ENCODE peak calls at places on chromosomes 1 and 21, in seven cellular contexts. B is IMR-90, R is brain microvascular endothelial cell, F is psoas muscle, S is heart left ventricle, G is epithelial cell of esophagus, Q is WTC11. T is an unnamed sample.

GRCh38 chr1:38000529-38001453 is 4.5 kb downstream of the FHL3 start:
- DNase-seq in B (peak; percentile 87), R (peak; percentile 88), F (peak; percentile 78), S (peak; percentile 60), G (peak; percentile 51), Q (peak; percentile 34), T (no peak)

GRCh38 chr1:171901245-171901644 is 59.9 kb downstream of the DNM3 start:
- DNase-seq in B (no peak), R (no peak), F (no peak), S (no peak), G (peak; percentile 62), Q (no peak), T (no peak)

GRCh38 chr1:180521474-180522203 is 19.3 kb upstream of the ACBD6 start:
- DNase-seq in B (no peak), R (no peak), F (no peak), S (no peak), G (peak; percentile 89), Q (no peak), T (no peak)

GRCh38 chr1:71785470-71785869 is 496.9 kb downstream of the NEGR1 start:
- DNase-seq in B (no peak), R (no peak), F (no peak), S (no peak), G (no peak), Q (no peak), T (no peak)

GRCh38 chr1:173887627-173888026 is 19.4 kb downstream of the ZBTB37 start:
- DNase-seq in B (no peak), R (no peak), F (no peak), S (no peak), G (no peak), Q (no peak), T (no peak)

GRCh38 chr1:19975423-19976193 is 3.8 kb downstream of the PLA2G2A start:
- DNase-seq in B (no peak), R (no peak), F (no peak), S (no peak), G (no peak), Q (no peak), T (peak; percentile 70)

GRCh38 chr1:202105571-202106339 is 17.0 kb upstream of the GPR37L1 start:
- DNase-seq in B (peak; percentile 59), R (peak; percentile 64), F (no peak), S (no peak), G (peak; percentile 72), Q (peak; percentile 83), T (no peak)

GRCh38 chr1:40879487-40880175 is 17.5 kb upstream of the CITED4 start:
- DNase-seq in B (no peak), R (no peak), F (no peak), S (no peak), G (no peak), Q (no peak), T (no peak)

GRCh38 chr21:25107708-25108107 is 499.6 kb downstream of the MRPL39 start:
- DNase-seq in B (peak; percentile 94), R (peak; percentile 62), F (no peak), S (no peak), G (peak; percentile 11), Q (no peak), T (no peak)

GRCh38 chr1:72936151-72936740 is 653.9 kb upstream of the NEGR1 start:
- DNase-seq in B (no peak), R (no peak), F (no peak), S (no peak), G (no peak), Q (no peak), T (no peak)

GRCh38 chr21:31176080-31176551 is 137.8 kb upstream of the KRTAP19-8 start:
- DNase-seq in B (no peak), R (no peak), F (no peak), S (no peak), G (no peak), Q (no peak), T (peak; percentile 7)

GRCh38 chr1:56416385-56416972 is 162.9 kb downstream of the PLPP3 start:
- DNase-seq in B (no peak), R (no peak), F (no peak), S (no peak), G (no peak), Q (no peak), T (no peak)

GRCh38 chr1:86389315-86389714 is 6.8 kb downstream of the ODF2L start:
- DNase-seq in B (no peak), R (no peak), F (no peak), S (no peak), G (no peak), Q (no peak), T (no peak)

GRCh38 chr1:209815931-209816338 is 10.0 kb upstream of the IRF6 start:
- DNase-seq in B (no peak), R (no peak), F (no peak), S (no peak), G (peak; percentile 100), Q (no peak), T (no peak)

GRCh38 chr21:28865488-28866186 is 127.0 kb downstream of the LTN1 start:
- DNase-seq in B (no peak), R (no peak), F (no peak), S (no peak), G (peak; percentile 14), Q (no peak), T (no peak)

GRCh38 chr1:156894711-156895407 is 1.3 kb downstream of the PEAR1 start:
- DNase-seq in B (peak; percentile 30), R (no peak), F (peak; percentile 79), S (peak; percentile 60), G (no peak), Q (no peak), T (no peak)

GRCh38 chr1:118992868-118993711 is 4.9 kb upstream of the TBX15 start:
- DNase-seq in B (no peak), R (no peak), F (no peak), S (no peak), G (no peak), Q (peak; percentile 56), T (no peak)

GRCh38 chr1:146051452-146051852 is 29.9 kb upstream of the HJV start:
- DNase-seq in B (no peak), R (no peak), F (no peak), S (no peak), G (no peak), Q (no peak), T (no peak)

GRCh38 chr1:157878059-157878458 is 36.5 kb upstream of the CD5L start:
- DNase-seq in B (peak; percentile 35), R (peak; percentile 18), F (no peak), S (no peak), G (peak; percentile 69), Q (no peak), T (no peak)

GRCh38 chr1:94737124-94737998 is 82.8 kb upstream of the SLC44A3 start:
- DNase-seq in B (peak; percentile 45), R (no peak), F (no peak), S (no peak), G (no peak), Q (no peak), T (no peak)

GRCh38 chr21:46500224-46500861 is 41.7 kb downstream of the DIP2A start:
- DNase-seq in B (peak; percentile 40), R (no peak), F (no peak), S (no peak), G (peak; percentile 27), Q (no peak), T (no peak)

GRCh38 chr1:194043984-194044755 is 857.8 kb upstream of the B3GALT2 start:
- DNase-seq in B (peak; percentile 72), R (peak; percentile 34), F (no peak), S (no peak), G (peak; percentile 54), Q (no peak), T (no peak)

GRCh38 chr1:194044892-194045291 is 858.5 kb upstream of the B3GALT2 start:
- DNase-seq in B (no peak), R (no peak), F (no peak), S (no peak), G (no peak), Q (no peak), T (no peak)

GRCh38 chr1:194052514-194053333 is 866.3 kb upstream of the B3GALT2 start:
- DNase-seq in B (no peak), R (no peak), F (no peak), S (no peak), G (no peak), Q (no peak), T (no peak)

GRCh38 chr1:194045416-194045815 is 859.0 kb upstream of the B3GALT2 start:
- DNase-seq in B (peak; percentile 78), R (no peak), F (no peak), S (no peak), G (peak; percentile 66), Q (no peak), T (no peak)

GRCh38 chr1:194047921-194048320 is 861.5 kb upstream of the B3GALT2 start:
- DNase-seq in B (no peak), R (no peak), F (no peak), S (no peak), G (no peak), Q (no peak), T (no peak)
- TF ChIP-seq CTCF in B (no peak), R (no peak), F (no peak), S (no peak), G (no peak), Q (no peak), T (no peak)

DNA sequence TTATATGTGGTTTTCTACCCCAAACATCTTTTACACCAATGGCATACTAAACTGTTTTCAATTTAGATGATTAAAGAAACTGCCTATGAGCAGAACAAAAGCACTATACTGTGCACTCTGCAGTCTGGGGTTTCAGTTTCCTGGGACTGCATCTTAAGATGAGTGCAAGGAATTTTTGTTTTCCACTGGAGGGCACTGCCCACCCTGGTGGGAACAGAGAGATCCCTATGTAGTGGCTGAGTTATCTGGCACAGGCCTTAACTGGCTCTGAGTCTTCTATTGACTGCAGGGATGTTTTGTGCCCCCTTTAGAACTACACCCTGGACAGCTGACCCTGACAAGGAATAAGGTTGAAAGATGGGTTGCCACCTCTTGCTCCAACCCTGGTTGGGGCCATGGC is 12.0 kb downstream of the PROK1 start:
- DNase-seq in B (peak; percentile 31), R (no peak), F (no peak), S (no peak), G (no peak), Q (no peak), T (no peak)
- TF ChIP-seq CTCF in B (peak; percentile 26), R (peak; percentile 30), F (no peak), S (no peak), G (no peak), Q (no peak), T (peak; percentile 24)

DNA sequence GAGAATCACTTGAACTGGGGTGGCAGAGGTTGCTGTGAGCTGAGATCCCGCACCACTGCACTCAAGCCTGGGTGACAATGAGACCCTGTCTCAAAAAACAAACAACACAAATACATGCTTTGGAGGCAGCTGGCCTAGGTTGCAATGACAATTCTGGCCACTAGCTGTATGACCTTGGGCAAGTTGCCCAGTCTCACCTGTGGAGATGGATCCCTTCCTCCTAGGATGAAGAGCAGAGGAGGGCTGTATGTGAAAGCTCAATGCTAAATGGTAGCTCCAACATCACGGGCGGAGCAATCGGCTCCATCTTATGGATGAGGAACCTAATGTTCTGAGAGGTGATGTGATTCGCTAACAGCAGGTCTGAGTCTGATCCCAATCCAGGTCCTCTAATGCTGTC is 20.6 kb downstream of the ADORA1 start:
- DNase-seq in B (no peak), R (no peak), F (no peak), S (no peak), G (peak; percentile 32), Q (peak; percentile 44), T (no peak)
- TF ChIP-seq CTCF in B (peak; percentile 13), R (peak; percentile 56), F (no peak), S (peak; percentile 22), G (peak; percentile 47), Q (no peak), T (peak; percentile 16)

DNA sequence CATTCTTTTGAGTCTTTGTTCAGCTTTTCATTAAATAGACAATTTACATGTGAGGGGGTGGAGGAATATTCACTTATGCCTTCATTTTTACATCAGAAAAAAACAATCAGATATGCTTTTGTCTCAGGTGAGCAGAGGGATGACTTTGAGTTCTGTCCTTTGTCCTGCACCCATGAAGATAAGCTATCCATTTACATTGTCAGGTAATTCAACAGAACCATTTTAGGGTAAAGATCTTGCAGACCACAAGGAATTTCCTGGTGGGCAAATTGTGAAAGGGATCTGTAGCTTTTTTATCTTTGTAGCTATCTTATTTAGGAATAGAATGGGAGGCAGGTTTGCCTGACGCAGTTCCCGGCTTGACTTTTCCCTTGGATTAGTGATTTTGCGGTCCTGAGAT is 242.7 kb upstream of the IRF2BP2 start:
- DNase-seq in B (no peak), R (no peak), F (no peak), S (no peak), G (no peak), Q (no peak), T (no peak)
- TF ChIP-seq CTCF in B (no peak), R (no peak), F (no peak), S (no peak), G (no peak), Q (no peak), T (no peak)

T was measured in osteocyte.